ENCODE peak calls at places on chromosomes 16 and 17, in ten cellular contexts. Z, G, F, Y, Q, V, X, W, N and C are unnamed samples.

GRCh38 chr17:49859991-49860953 is 12.4 kb upstream of the TAC4 start:
- DNase-seq in V (no peak), G (no peak), N (no peak), W (no peak), F (no peak), Y (no peak), Q (no peak), X (no peak), Z (no peak), C (no peak)

GRCh38 chr17:32191306-32191705 is 49.0 kb downstream of the RHOT1 start:
- DNase-seq in G (peak), W (no peak), Y (no peak), Z (no peak), Q (no peak), V (no peak), F (no peak), X (peak), N (no peak), C (no peak)

GRCh38 chr16:88455610-88456355 is 2.7 kb downstream of the ZFPM1 start:
- DNase-seq in G (peak), Y (peak), W (no peak), X (peak), V (peak), Z (no peak), Q (no peak), N (peak), F (peak), C (peak)

GRCh38 chr16:84514874-84515835 is 10.7 kb upstream of the MEAK7 start:
- DNase-seq in X (no peak), Z (no peak), N (no peak), V (peak), W (peak), F (peak), G (no peak), Y (no peak), Q (no peak), C (peak)

GRCh38 chr17:58658804-58659713 is 32.8 kb downstream of the TEX14 start:
- DNase-seq in Q (no peak), Y (peak), X (peak), W (peak), F (peak), V (peak), G (peak), N (peak), Z (peak), C (peak)

GRCh38 chr16:57757326-57757786 is 21.8 kb downstream of the KATNB1 start:
- DNase-seq in W (peak), Q (peak), F (peak), X (peak), V (peak), Y (peak), G (peak), N (peak), Z (peak), C (peak)

GRCh38 chr16:50156590-50156989 is 3.5 kb downstream of the TENT4B start:
- DNase-seq in W (no peak), Z (no peak), F (no peak), X (no peak), Q (no peak), N (no peak), V (no peak), Y (no peak), G (no peak), C (no peak)

GRCh38 chr17:80195671-80196529 is 24.2 kb downstream of the SGSH start:
- DNase-seq in X (no peak), Y (peak), N (no peak), Z (no peak), Q (no peak), W (no peak), G (peak), F (peak), V (peak), C (peak)

GRCh38 chr16:20404637-20405036 is at the start of gene PDILT:
- DNase-seq in Q (no peak), Y (no peak), G (no peak), W (no peak), F (no peak), V (no peak), N (no peak), Z (no peak), X (no peak), C (no peak)

GRCh38 chr16:46756772-46757171 is 8.6 kb upstream of the MYLK3 start:
- DNase-seq in V (no peak), W (no peak), Q (no peak), F (no peak), G (peak), N (no peak), Z (no peak), Y (no peak), X (no peak), C (no peak)

GRCh38 chr17:5249615-5250014 is 15.0 kb upstream of the SCIMP start:
- DNase-seq in W (no peak), G (peak), N (peak), F (no peak), Z (no peak), Q (no peak), V (peak), X (peak), Y (peak), C (peak)

GRCh38 chr17:10837987-10838386 is at the start of gene PIRT:
- DNase-seq in Z (no peak), F (no peak), X (no peak), Q (no peak), Y (no peak), V (no peak), G (no peak), N (no peak), W (no peak), C (no peak)

GRCh38 chr17:74245145-74245817 is 28.8 kb upstream of the DNAI2 start:
- DNase-seq in G (no peak), Y (peak), W (no peak), F (no peak), V (no peak), N (no peak), Z (no peak), Q (no peak), X (no peak), C (no peak)

GRCh38 chr16:28218109-28218508 is 6.3 kb upstream of the XPO6 start:
- DNase-seq in W (no peak), X (peak), N (no peak), Z (no peak), G (peak), V (peak), F (no peak), Y (no peak), Q (no peak), C (peak)
- TF ChIP-seq CTCF in W (peak), X (peak), N (peak), Z (no peak), G (peak), V (peak), F (no peak), Y (peak), Q (no peak), C (peak)

GRCh38 chr17:4038076-4038475 is 73.8 kb upstream of the ATP2A3 start:
- DNase-seq in W (no peak), N (no peak), F (no peak), Z (no peak), V (no peak), Q (no peak), Y (no peak), G (no peak), X (no peak), C (no peak)

GRCh38 chr17:4032245-4032644 is 68.0 kb upstream of the ATP2A3 start:
- DNase-seq in Y (no peak), G (no peak), V (no peak), Z (no peak), F (no peak), N (no peak), X (no peak), W (no peak), Q (no peak), C (no peak)

GRCh38 chr17:4033751-4034251 is 69.6 kb upstream of the ATP2A3 start:
- DNase-seq in G (no peak), X (no peak), W (no peak), Y (no peak), V (no peak), Z (no peak), Q (no peak), N (no peak), F (no peak), C (no peak)

GRCh38 chr17:4032738-4033137 is 68.5 kb upstream of the ATP2A3 start:
- DNase-seq in X (no peak), Z (no peak), F (no peak), N (no peak), G (no peak), W (no peak), Y (no peak), V (no peak), Q (no peak), C (no peak)

DNA sequence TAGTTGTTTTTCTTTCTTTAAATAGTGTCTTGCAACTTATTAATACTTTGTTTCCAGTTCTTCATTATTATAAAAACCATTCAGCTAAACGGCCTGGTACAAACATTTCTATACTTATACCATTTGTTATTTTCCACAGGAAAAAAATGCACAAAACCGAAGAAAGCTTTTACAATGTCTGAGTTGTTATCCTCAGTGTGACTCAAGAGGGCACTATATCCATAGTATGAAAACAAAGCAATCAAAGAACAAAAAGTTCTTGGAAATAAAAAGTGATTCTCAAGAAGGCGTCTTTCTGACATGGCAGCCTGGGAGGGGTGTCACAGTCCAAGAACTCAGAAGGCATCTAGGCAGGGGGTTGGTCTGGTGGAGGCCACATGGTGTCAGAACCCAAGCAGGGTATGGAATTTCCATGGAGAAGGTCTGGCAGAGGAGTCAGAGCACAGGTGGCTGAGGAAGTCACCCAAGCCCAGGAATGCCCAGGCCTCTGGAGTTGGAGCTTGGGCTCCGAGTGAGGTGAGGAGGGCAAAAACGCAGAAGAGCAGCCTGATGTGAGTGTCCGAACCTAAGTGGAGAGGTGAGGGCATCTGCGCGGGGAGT is 70.9 kb upstream of the ATP2A3 start:
- DNase-seq in W (no peak), Z (no peak), F (no peak), V (no peak), N (no peak), Q (no peak), Y (no peak), G (no peak), X (no peak), C (no peak)
- TF ChIP-seq CTCF in W (no peak), Z (no peak), F (no peak), V (no peak), N (no peak), Q (no peak), Y (no peak), G (no peak), X (no peak), C (no peak)

GRCh38 chr17:77266891-77267341 is 126.1 kb downstream of the SEC14L1 start:
- DNase-seq in W (no peak), Z (no peak), Y (peak), X (peak), F (no peak), G (no peak), V (no peak), Q (no peak), N (no peak), C (no peak)
- TF ChIP-seq CTCF in W (no peak), Z (no peak), Y (peak), X (peak), F (no peak), G (peak), V (no peak), Q (no peak), N (peak), C (no peak)

GRCh38 chr17:81863833-81864768 is 3.8 kb upstream of the P4HB start:
- DNase-seq in Q (no peak), Z (no peak), G (no peak), X (no peak), F (no peak), N (no peak), V (no peak), Y (peak), W (no peak), C (no peak)
- TF ChIP-seq CTCF in Q (no peak), Z (no peak), G (no peak), X (no peak), F (no peak), N (no peak), V (no peak), Y (no peak), W (no peak), C (no peak)

GRCh38 chr16:77833906-77834599 is 45.7 kb downstream of the VAT1L start:
- DNase-seq in G (peak), V (no peak), Y (no peak), X (peak), Z (no peak), W (no peak), F (no peak), N (no peak), Q (no peak), C (no peak)

GRCh38 chr16:77838597-77839255 is 50.4 kb downstream of the VAT1L start:
- DNase-seq in V (no peak), G (no peak), W (no peak), Y (no peak), X (peak), Q (no peak), N (no peak), Z (no peak), F (no peak), C (no peak)

GRCh38 chr16:77836801-77837200 is 48.4 kb downstream of the VAT1L start:
- DNase-seq in X (no peak), V (no peak), Y (no peak), Q (no peak), Z (no peak), N (no peak), W (no peak), F (no peak), G (no peak), C (no peak)

GRCh38 chr16:77835111-77835510 is 46.7 kb downstream of the VAT1L start:
- DNase-seq in Y (no peak), W (no peak), V (no peak), N (no peak), F (no peak), X (peak), Q (no peak), Z (no peak), G (no peak), C (no peak)

DNA sequence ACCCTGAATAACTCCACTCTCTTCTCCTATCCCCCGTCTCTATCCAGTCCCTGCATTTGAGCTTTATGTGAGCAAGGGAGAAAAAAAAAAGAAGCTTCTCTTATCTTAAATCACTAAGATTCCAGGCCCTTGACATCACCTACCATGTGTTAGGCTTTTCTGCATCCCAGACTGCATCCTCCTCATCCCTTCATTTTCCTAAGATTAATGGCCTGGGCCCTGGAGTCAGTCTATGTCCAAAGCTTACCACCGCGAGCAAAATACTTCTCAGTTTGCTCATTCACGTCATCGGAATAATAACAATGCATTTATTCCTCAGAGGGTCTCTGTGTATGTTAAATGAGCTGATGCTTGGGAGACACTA is 46.2 kb downstream of the VAT1L start:
- DNase-seq in N (no peak), G (peak), Y (peak), F (no peak), Z (no peak), Q (no peak), V (no peak), X (peak), W (no peak), C (no peak)
- TF ChIP-seq CTCF in N (no peak), G (no peak), Y (no peak), F (no peak), Z (no peak), Q (no peak), V (no peak), X (no peak), W (no peak), C (no peak)